ENCODE peak calls at places on chromosomes 16 and 17, in nine cellular contexts. One of them, this sample, is unnamed.

GRCh38 chr17:50206604-50207293 is 5.3 kb upstream of the COL1A1 start:
- DNase-seq in A549: no peak
- DNase-seq in A673: peak; percentile 52
- DNase-seq in NT2/D1: no peak
- DNase-seq in neuronal stem cell: no peak
- DNase-seq in heart left ventricle: peak; percentile 68
- DNase-seq in CD8-positive, alpha-beta memory T cell: no peak
- DNase-seq in naive thymus-derived CD4-positive, alpha-beta T cell: no peak
- DNase-seq in sigmoid colon: peak; percentile 87
- DNase-seq in this sample: no peak

GRCh38 chr17:11170901-11171300 is 70.1 kb upstream of the SHISA6 start:
- DNase-seq in A549: no peak
- DNase-seq in A673: no peak
- DNase-seq in NT2/D1: no peak
- DNase-seq in neuronal stem cell: no peak
- DNase-seq in heart left ventricle: no peak
- DNase-seq in CD8-positive, alpha-beta memory T cell: no peak
- DNase-seq in naive thymus-derived CD4-positive, alpha-beta T cell: no peak
- DNase-seq in sigmoid colon: no peak
- DNase-seq in this sample: no peak

GRCh38 chr17:40949406-40949805 is 12.0 kb upstream of the KRT23 start:
- DNase-seq in A549: no peak
- DNase-seq in A673: no peak
- DNase-seq in NT2/D1: no peak
- DNase-seq in neuronal stem cell: peak; percentile 18
- DNase-seq in heart left ventricle: no peak
- DNase-seq in CD8-positive, alpha-beta memory T cell: no peak
- DNase-seq in naive thymus-derived CD4-positive, alpha-beta T cell: no peak
- DNase-seq in sigmoid colon: no peak
- DNase-seq in this sample: no peak

GRCh38 chr17:15456972-15457722 is 10.3 kb downstream of the CDRT4 start:
- DNase-seq in A549: no peak
- DNase-seq in A673: no peak
- DNase-seq in NT2/D1: no peak
- DNase-seq in neuronal stem cell: no peak
- DNase-seq in heart left ventricle: peak; percentile 57
- DNase-seq in CD8-positive, alpha-beta memory T cell: no peak
- DNase-seq in naive thymus-derived CD4-positive, alpha-beta T cell: no peak
- DNase-seq in sigmoid colon: peak; percentile 95
- DNase-seq in this sample: no peak

GRCh38 chr17:75352079-75352569 is 53.4 kb downstream of the GRB2 start:
- DNase-seq in A549: no peak
- DNase-seq in A673: no peak
- DNase-seq in NT2/D1: peak; percentile 38
- DNase-seq in neuronal stem cell: no peak
- DNase-seq in heart left ventricle: no peak
- DNase-seq in CD8-positive, alpha-beta memory T cell: no peak
- DNase-seq in naive thymus-derived CD4-positive, alpha-beta T cell: no peak
- DNase-seq in sigmoid colon: no peak
- DNase-seq in this sample: no peak

GRCh38 chr16:53865492-53865863 is 161.5 kb downstream of the FTO start:
- DNase-seq in A549: peak; percentile 3
- DNase-seq in A673: peak; percentile 14
- DNase-seq in NT2/D1: peak; percentile 32
- DNase-seq in neuronal stem cell: no peak
- DNase-seq in heart left ventricle: no peak
- DNase-seq in CD8-positive, alpha-beta memory T cell: no peak
- DNase-seq in naive thymus-derived CD4-positive, alpha-beta T cell: no peak
- DNase-seq in sigmoid colon: no peak
- DNase-seq in this sample: no peak

GRCh38 chr16:89270666-89271345 is 53.3 kb downstream of the ZNF778 start:
- DNase-seq in A549: no peak
- DNase-seq in A673: no peak
- DNase-seq in NT2/D1: no peak
- DNase-seq in neuronal stem cell: no peak
- DNase-seq in heart left ventricle: no peak
- DNase-seq in CD8-positive, alpha-beta memory T cell: no peak
- DNase-seq in naive thymus-derived CD4-positive, alpha-beta T cell: no peak
- DNase-seq in sigmoid colon: no peak
- DNase-seq in this sample: no peak

GRCh38 chr16:88781140-88782077 is 3.6 kb downstream of the PIEZO1 start:
- DNase-seq in A549: no peak
- DNase-seq in A673: no peak
- DNase-seq in NT2/D1: no peak
- DNase-seq in neuronal stem cell: no peak
- DNase-seq in heart left ventricle: no peak
- DNase-seq in CD8-positive, alpha-beta memory T cell: peak; percentile 61
- DNase-seq in naive thymus-derived CD4-positive, alpha-beta T cell: peak; percentile 63
- DNase-seq in sigmoid colon: no peak
- DNase-seq in this sample: peak; percentile 44

GRCh38 chr16:85988306-85988705 is 89.3 kb downstream of the IRF8 start:
- DNase-seq in A549: no peak
- DNase-seq in A673: no peak
- DNase-seq in NT2/D1: no peak
- DNase-seq in neuronal stem cell: no peak
- DNase-seq in heart left ventricle: no peak
- DNase-seq in CD8-positive, alpha-beta memory T cell: no peak
- DNase-seq in naive thymus-derived CD4-positive, alpha-beta T cell: no peak
- DNase-seq in sigmoid colon: peak; percentile 17
- DNase-seq in this sample: no peak

GRCh38 chr17:16477255-16477654 is 14.7 kb downstream of the LRRC75A start:
- DNase-seq in A549: peak; percentile 88
- DNase-seq in A673: no peak
- DNase-seq in NT2/D1: no peak
- DNase-seq in neuronal stem cell: no peak
- DNase-seq in heart left ventricle: peak; percentile 68
- DNase-seq in CD8-positive, alpha-beta memory T cell: no peak
- DNase-seq in naive thymus-derived CD4-positive, alpha-beta T cell: no peak
- DNase-seq in sigmoid colon: peak; percentile 87
- DNase-seq in this sample: no peak

GRCh38 chr17:4554997-4555799 is at the start of gene MYBBP1A:
- DNase-seq in A549: peak; percentile 100
- DNase-seq in A673: peak; percentile 98
- DNase-seq in NT2/D1: peak; percentile 86
- DNase-seq in neuronal stem cell: peak; percentile 94
- DNase-seq in heart left ventricle: peak; percentile 98
- DNase-seq in CD8-positive, alpha-beta memory T cell: peak; percentile 98
- DNase-seq in naive thymus-derived CD4-positive, alpha-beta T cell: peak; percentile 94
- DNase-seq in sigmoid colon: peak; percentile 98
- DNase-seq in this sample: peak; percentile 95

GRCh38 chr16:81902025-81902424 is 109.2 kb downstream of the SDR42E1 start:
- DNase-seq in A549: no peak
- DNase-seq in A673: no peak
- DNase-seq in NT2/D1: no peak
- DNase-seq in neuronal stem cell: no peak
- DNase-seq in heart left ventricle: no peak
- DNase-seq in CD8-positive, alpha-beta memory T cell: no peak
- DNase-seq in naive thymus-derived CD4-positive, alpha-beta T cell: no peak
- DNase-seq in sigmoid colon: peak; percentile 21
- DNase-seq in this sample: no peak

GRCh38 chr17:43401293-43401692 is 2.5 kb downstream of the ARL4D start:
- DNase-seq in A549: peak; percentile 81
- DNase-seq in A673: no peak
- DNase-seq in NT2/D1: no peak
- DNase-seq in neuronal stem cell: no peak
- DNase-seq in heart left ventricle: no peak
- DNase-seq in CD8-positive, alpha-beta memory T cell: no peak
- DNase-seq in naive thymus-derived CD4-positive, alpha-beta T cell: no peak
- DNase-seq in sigmoid colon: peak; percentile 83
- DNase-seq in this sample: no peak

GRCh38 chr16:2822158-2822495 is 5.1 kb downstream of the PRSS21 start:
- DNase-seq in A549: no peak
- DNase-seq in A673: no peak
- DNase-seq in NT2/D1: no peak
- DNase-seq in neuronal stem cell: no peak
- DNase-seq in heart left ventricle: no peak
- DNase-seq in CD8-positive, alpha-beta memory T cell: no peak
- DNase-seq in naive thymus-derived CD4-positive, alpha-beta T cell: no peak
- DNase-seq in sigmoid colon: peak; percentile 14
- DNase-seq in this sample: no peak

GRCh38 chr16:66007717-66008116 is 358.8 kb upstream of the CDH5 start:
- DNase-seq in A549: no peak
- DNase-seq in A673: no peak
- DNase-seq in NT2/D1: no peak
- DNase-seq in neuronal stem cell: no peak
- DNase-seq in heart left ventricle: no peak
- DNase-seq in CD8-positive, alpha-beta memory T cell: no peak
- DNase-seq in naive thymus-derived CD4-positive, alpha-beta T cell: no peak
- DNase-seq in sigmoid colon: no peak
- DNase-seq in this sample: no peak

GRCh38 chr17:3924421-3925350 is 8.4 kb upstream of the P2RX1 start:
- DNase-seq in A549: no peak
- DNase-seq in A673: no peak
- DNase-seq in NT2/D1: no peak
- DNase-seq in neuronal stem cell: no peak
- DNase-seq in heart left ventricle: peak; percentile 56
- DNase-seq in CD8-positive, alpha-beta memory T cell: no peak
- DNase-seq in naive thymus-derived CD4-positive, alpha-beta T cell: no peak
- DNase-seq in sigmoid colon: peak; percentile 85
- DNase-seq in this sample: no peak

GRCh38 chr17:36934144-36934758 is 3.0 kb upstream of the LHX1 start:
- DNase-seq in A549: peak; percentile 55
- DNase-seq in A673: no peak
- DNase-seq in NT2/D1: no peak
- DNase-seq in neuronal stem cell: no peak
- DNase-seq in heart left ventricle: no peak
- DNase-seq in CD8-positive, alpha-beta memory T cell: no peak
- DNase-seq in naive thymus-derived CD4-positive, alpha-beta T cell: no peak
- DNase-seq in sigmoid colon: no peak
- DNase-seq in this sample: no peak

GRCh38 chr16:12781777-12782176 is 21.9 kb downstream of the CPPED1 start:
- DNase-seq in A549: no peak
- DNase-seq in A673: no peak
- DNase-seq in NT2/D1: no peak
- DNase-seq in neuronal stem cell: no peak
- DNase-seq in heart left ventricle: no peak
- DNase-seq in CD8-positive, alpha-beta memory T cell: no peak
- DNase-seq in naive thymus-derived CD4-positive, alpha-beta T cell: no peak
- DNase-seq in sigmoid colon: no peak
- DNase-seq in this sample: no peak

GRCh38 chr16:27317738-27318398 is 4.1 kb downstream of the IL4R start:
- DNase-seq in A549: no peak
- DNase-seq in A673: no peak
- DNase-seq in NT2/D1: no peak
- DNase-seq in neuronal stem cell: no peak
- DNase-seq in heart left ventricle: no peak
- DNase-seq in CD8-positive, alpha-beta memory T cell: no peak
- DNase-seq in naive thymus-derived CD4-positive, alpha-beta T cell: no peak
- DNase-seq in sigmoid colon: peak; percentile 24
- DNase-seq in this sample: no peak

GRCh38 chr17:47703191-47703591 is 9.2 kb downstream of the TBKBP1 start:
- DNase-seq in A549: no peak
- DNase-seq in A673: no peak
- DNase-seq in NT2/D1: no peak
- DNase-seq in neuronal stem cell: no peak
- DNase-seq in heart left ventricle: no peak
- DNase-seq in CD8-positive, alpha-beta memory T cell: peak; percentile 36
- DNase-seq in naive thymus-derived CD4-positive, alpha-beta T cell: peak; percentile 34
- DNase-seq in sigmoid colon: peak; percentile 55
- DNase-seq in this sample: no peak

GRCh38 chr16:88628512-88628974 is 9.8 kb upstream of the IL17C start:
- DNase-seq in A549: no peak
- DNase-seq in A673: peak; percentile 43
- DNase-seq in NT2/D1: peak; percentile 63
- DNase-seq in neuronal stem cell: no peak
- DNase-seq in heart left ventricle: peak; percentile 75
- DNase-seq in CD8-positive, alpha-beta memory T cell: no peak
- DNase-seq in naive thymus-derived CD4-positive, alpha-beta T cell: no peak
- DNase-seq in sigmoid colon: no peak
- DNase-seq in this sample: no peak

GRCh38 chr17:61701978-61702377 is 111.0 kb upstream of the NACA2 start:
- DNase-seq in A549: no peak
- DNase-seq in A673: no peak
- DNase-seq in NT2/D1: no peak
- DNase-seq in neuronal stem cell: no peak
- DNase-seq in heart left ventricle: no peak
- DNase-seq in CD8-positive, alpha-beta memory T cell: no peak
- DNase-seq in naive thymus-derived CD4-positive, alpha-beta T cell: no peak
- DNase-seq in sigmoid colon: no peak
- DNase-seq in this sample: no peak
- H3K9me3 ChIP-seq in A549: peaks cover 41% of the 10 kb centered on the region
- H3K9me3 ChIP-seq in A673: peaks cover 24% of the 10 kb centered on the region
- H3K9me3 ChIP-seq in NT2/D1: peaks cover 47% of the 10 kb centered on the region
- H3K9me3 ChIP-seq in neuronal stem cell: peaks cover 9% of the 10 kb centered on the region
- H3K9me3 ChIP-seq in heart left ventricle: peaks cover 43% of the 10 kb centered on the region
- H3K9me3 ChIP-seq in CD8-positive, alpha-beta memory T cell: peaks cover 18% of the 10 kb centered on the region
- H3K9me3 ChIP-seq in naive thymus-derived CD4-positive, alpha-beta T cell: peaks cover 35% of the 10 kb centered on the region
- H3K9me3 ChIP-seq in sigmoid colon: peaks cover 17% of the 10 kb centered on the region
- H3K9me3 ChIP-seq in this sample: peaks cover 9% of the 10 kb centered on the region

GRCh38 chr16:16159662-16160061 is 63.6 kb downstream of the ABCC6 start:
- DNase-seq in A549: no peak
- DNase-seq in A673: no peak
- DNase-seq in NT2/D1: no peak
- DNase-seq in neuronal stem cell: no peak
- DNase-seq in heart left ventricle: no peak
- DNase-seq in CD8-positive, alpha-beta memory T cell: no peak
- DNase-seq in naive thymus-derived CD4-positive, alpha-beta T cell: no peak
- DNase-seq in sigmoid colon: no peak
- DNase-seq in this sample: no peak
- H3K9me3 ChIP-seq in A549: no peaks in the 10 kb centered on the region
- H3K9me3 ChIP-seq in A673: peaks cover 10% of the 10 kb centered on the region
- H3K9me3 ChIP-seq in NT2/D1: peaks cover 32% of the 10 kb centered on the region
- H3K9me3 ChIP-seq in neuronal stem cell: peaks cover 27% of the 10 kb centered on the region
- H3K9me3 ChIP-seq in heart left ventricle: peaks cover 20% of the 10 kb centered on the region
- H3K9me3 ChIP-seq in CD8-positive, alpha-beta memory T cell: peaks cover 7% of the 10 kb centered on the region
- H3K9me3 ChIP-seq in naive thymus-derived CD4-positive, alpha-beta T cell: peaks cover 22% of the 10 kb centered on the region
- H3K9me3 ChIP-seq in sigmoid colon: no peaks in the 10 kb centered on the region
- H3K9me3 ChIP-seq in this sample: no peaks in the 10 kb centered on the region

GRCh38 chr17:80067393-80067986 is 31.0 kb downstream of the CCDC40 start:
- DNase-seq in A549: no peak
- DNase-seq in A673: no peak
- DNase-seq in NT2/D1: no peak
- DNase-seq in neuronal stem cell: no peak
- DNase-seq in heart left ventricle: no peak
- DNase-seq in CD8-positive, alpha-beta memory T cell: no peak
- DNase-seq in naive thymus-derived CD4-positive, alpha-beta T cell: no peak
- DNase-seq in sigmoid colon: no peak
- DNase-seq in this sample: no peak
- H3K9me3 ChIP-seq in A549: no peaks in the 10 kb centered on the region
- H3K9me3 ChIP-seq in A673: no peaks in the 10 kb centered on the region
- H3K9me3 ChIP-seq in NT2/D1: no peaks in the 10 kb centered on the region
- H3K9me3 ChIP-seq in neuronal stem cell: no peaks in the 10 kb centered on the region
- H3K9me3 ChIP-seq in heart left ventricle: no peaks in the 10 kb centered on the region
- H3K9me3 ChIP-seq in CD8-positive, alpha-beta memory T cell: no peaks in the 10 kb centered on the region
- H3K9me3 ChIP-seq in naive thymus-derived CD4-positive, alpha-beta T cell: no peaks in the 10 kb centered on the region
- H3K9me3 ChIP-seq in sigmoid colon: no peaks in the 10 kb centered on the region
- H3K9me3 ChIP-seq in this sample: no peaks in the 10 kb centered on the region

GRCh38 chr17:31621566-31621965 is 230.1 kb downstream of the RAB11FIP4 start:
- DNase-seq in A549: no peak
- DNase-seq in A673: no peak
- DNase-seq in NT2/D1: no peak
- DNase-seq in neuronal stem cell: no peak
- DNase-seq in heart left ventricle: no peak
- DNase-seq in CD8-positive, alpha-beta memory T cell: no peak
- DNase-seq in naive thymus-derived CD4-positive, alpha-beta T cell: no peak
- DNase-seq in sigmoid colon: no peak
- DNase-seq in this sample: no peak
- H3K9me3 ChIP-seq in A549: peaks cover 29% of the 10 kb centered on the region
- H3K9me3 ChIP-seq in A673: no peaks in the 10 kb centered on the region
- H3K9me3 ChIP-seq in NT2/D1: peaks cover 9% of the 10 kb centered on the region
- H3K9me3 ChIP-seq in neuronal stem cell: no peaks in the 10 kb centered on the region
- H3K9me3 ChIP-seq in heart left ventricle: peaks cover 34% of the 10 kb centered on the region
- H3K9me3 ChIP-seq in CD8-positive, alpha-beta memory T cell: no peaks in the 10 kb centered on the region
- H3K9me3 ChIP-seq in naive thymus-derived CD4-positive, alpha-beta T cell: peaks cover 3% of the 10 kb centered on the region
- H3K9me3 ChIP-seq in sigmoid colon: peaks cover 9% of the 10 kb centered on the region
- H3K9me3 ChIP-seq in this sample: peaks cover 12% of the 10 kb centered on the region

This sample was measured in T-helper 17 cell.